ENCODE peak calls at places on chromosomes 13 and 19, in eight cellular contexts. L, M, U, V, B, Y, H and X are unnamed samples.
A peak's percentile ranks its signal among the peaks of the same experiment; 100 is the strongest.

GRCh38 chr13:35866801-35867200 is 264.4 kb downstream of the DCLK1 start:
- DNase-seq in L (no peak), Y (no peak), V (no peak), H (no peak), M (no peak), B (peak; percentile 66), U (peak; percentile 54), X (no peak)

GRCh38 chr19:10655457-10656312 is 1.5 kb downstream of the ILF3 start:
- DNase-seq in V (peak; percentile 25), H (peak; percentile 22), M (no peak), L (no peak), U (peak; percentile 20), Y (no peak), B (no peak), X (no peak)

GRCh38 chr19:45179063-45179847 is 671 bp downstream of the BLOC1S3 start:
- DNase-seq in V (peak; percentile 22), U (peak; percentile 42), B (peak; percentile 45), Y (no peak), L (no peak), M (peak; percentile 55), H (no peak), X (no peak)

GRCh38 chr19:2509096-2509495 is 33.2 kb downstream of the GADD45B start:
- DNase-seq in Y (no peak), M (no peak), B (no peak), L (no peak), H (no peak), U (no peak), V (no peak), X (no peak)

GRCh38 chr13:60756306-60756705 is 359.3 kb downstream of the TDRD3 start:
- DNase-seq in L (no peak), V (no peak), U (peak; percentile 16), M (no peak), Y (no peak), H (no peak), B (no peak), X (no peak)

GRCh38 chr13:83929147-83929546 is 46.9 kb upstream of the SLITRK1 start:
- DNase-seq in B (no peak), V (no peak), H (no peak), U (no peak), L (no peak), M (no peak), Y (no peak), X (no peak)

GRCh38 chr13:66849706-66850105 is 380.4 kb downstream of the PCDH9 start:
- DNase-seq in H (no peak), Y (no peak), M (no peak), B (no peak), V (no peak), U (no peak), L (no peak), X (no peak)

GRCh38 chr19:10230155-10230903 is 802 bp downstream of the S1PR2 start:
- DNase-seq in M (peak; percentile 40), U (peak; percentile 79), L (no peak), V (no peak), H (peak; percentile 66), Y (no peak), B (peak; percentile 60), X (no peak)

GRCh38 chr19:46700704-46701103 is 16.2 kb downstream of the PRKD2 start:
- DNase-seq in L (no peak), Y (no peak), M (no peak), U (no peak), V (no peak), H (no peak), B (no peak), X (no peak)

GRCh38 chr19:30630289-30631034 is 258.3 kb downstream of the ZNF536 start:
- DNase-seq in H (no peak), L (no peak), M (no peak), U (no peak), B (no peak), Y (no peak), V (no peak), X (no peak)

GRCh38 chr19:38900220-38900629 is 456 bp downstream of the NFKBIB start:
- DNase-seq in Y (no peak), L (no peak), M (no peak), U (no peak), H (no peak), V (peak; percentile 42), B (no peak), X (no peak)

GRCh38 chr19:806815-807421 is 9.7 kb downstream of the PTBP1 start:
- DNase-seq in H (no peak), U (no peak), Y (no peak), V (no peak), M (no peak), B (peak; percentile 17), L (no peak), X (no peak)

GRCh38 chr19:6417713-6418561 is 6.7 kb downstream of the KHSRP start:
- DNase-seq in U (peak; percentile 46), L (no peak), Y (no peak), H (peak; percentile 34), B (no peak), V (peak; percentile 41), M (no peak), X (no peak)
- TF ChIP-seq CTCF in U (peak; percentile 42), L (peak; percentile 21), Y (peak; percentile 37), H (no peak), B (peak; percentile 60), V (peak; percentile 46), M (peak; percentile 7), X (peak; percentile 57)

DNA sequence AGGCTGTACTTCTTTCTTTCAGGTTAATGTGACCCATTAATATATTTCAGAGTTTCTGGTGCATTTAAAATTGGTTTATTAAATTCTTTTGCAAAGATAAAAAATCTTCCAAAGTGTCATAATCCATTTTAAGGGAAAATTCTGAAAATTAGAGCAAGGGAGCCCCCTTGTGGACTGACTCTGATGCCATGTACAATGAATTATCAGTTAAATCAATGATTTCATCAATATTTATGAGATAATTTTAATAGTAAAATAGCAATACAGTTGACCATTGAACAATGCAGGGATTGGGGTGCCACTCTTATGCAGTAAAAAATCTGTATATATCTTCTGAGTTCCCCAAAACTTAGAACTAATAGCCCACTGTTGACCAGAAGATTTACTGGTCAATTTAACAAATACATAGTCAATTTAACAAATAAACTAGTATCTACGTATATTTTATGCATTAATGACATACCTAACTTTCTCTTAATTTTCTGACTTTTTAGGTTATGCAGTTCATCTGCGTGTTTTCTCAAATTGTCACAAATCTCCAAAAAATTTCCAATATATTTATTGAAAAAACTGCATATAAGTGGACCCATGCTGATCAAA is 479.1 kb upstream of the MIR17HG start:
- DNase-seq in L (no peak), U (peak; percentile 45), M (no peak), B (no peak), Y (no peak), H (peak; percentile 17), V (peak; percentile 39), X (no peak)
- TF ChIP-seq CTCF in L (peak; percentile 81), U (peak; percentile 56), M (peak; percentile 22), B (peak; percentile 63), Y (peak; percentile 44), H (peak; percentile 91), V (peak; percentile 62), X (peak; percentile 56)

DNA sequence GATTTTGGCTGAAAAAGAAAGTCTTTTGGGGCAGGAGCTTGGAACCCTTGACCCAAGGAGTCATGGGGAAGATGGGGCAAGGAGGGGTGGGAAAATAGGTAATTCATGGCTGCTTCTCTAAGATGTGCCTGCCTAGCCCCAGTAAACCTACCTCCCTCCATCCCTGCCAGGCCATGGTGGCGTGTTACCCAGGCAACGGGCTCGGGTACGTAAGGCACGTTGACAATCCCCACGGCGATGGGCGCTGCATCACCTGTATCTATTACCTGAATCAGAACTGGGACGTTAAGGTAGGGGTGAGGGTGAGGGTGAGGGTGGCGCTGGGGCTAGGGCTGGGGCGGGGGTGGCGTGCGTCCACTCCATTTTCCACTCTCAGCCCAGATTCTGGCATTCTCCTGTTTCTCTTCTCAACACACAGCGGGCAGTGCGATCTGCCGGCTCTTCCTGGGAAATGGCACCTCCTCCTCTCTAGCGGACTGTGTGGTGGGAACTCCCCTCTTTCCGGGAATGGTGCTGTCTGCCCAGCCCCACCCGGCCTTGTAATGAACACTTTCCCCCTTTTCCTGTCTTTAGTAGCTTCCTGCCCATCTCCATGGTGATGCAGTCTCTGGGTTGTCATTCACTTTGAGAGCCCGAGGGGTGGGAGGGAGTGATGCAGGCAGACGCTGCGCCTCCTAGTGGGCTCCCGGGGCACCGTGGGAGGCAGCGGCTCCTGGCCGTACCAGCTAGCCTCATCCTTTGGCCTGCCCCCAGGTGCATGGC is 7.6 kb downstream of the EGLN2 start:
- DNase-seq in L (peak; percentile 89), H (peak; percentile 95), M (peak; percentile 62), B (peak; percentile 85), V (peak; percentile 95), Y (peak; percentile 94), U (peak; percentile 98), X (peak; percentile 78)
- TF ChIP-seq CTCF in L (peak; percentile 63), H (peak; percentile 73), M (peak; percentile 82), B (peak; percentile 92), V (peak; percentile 83), Y (peak; percentile 96), U (peak; percentile 94), X (peak; percentile 97)

DNA sequence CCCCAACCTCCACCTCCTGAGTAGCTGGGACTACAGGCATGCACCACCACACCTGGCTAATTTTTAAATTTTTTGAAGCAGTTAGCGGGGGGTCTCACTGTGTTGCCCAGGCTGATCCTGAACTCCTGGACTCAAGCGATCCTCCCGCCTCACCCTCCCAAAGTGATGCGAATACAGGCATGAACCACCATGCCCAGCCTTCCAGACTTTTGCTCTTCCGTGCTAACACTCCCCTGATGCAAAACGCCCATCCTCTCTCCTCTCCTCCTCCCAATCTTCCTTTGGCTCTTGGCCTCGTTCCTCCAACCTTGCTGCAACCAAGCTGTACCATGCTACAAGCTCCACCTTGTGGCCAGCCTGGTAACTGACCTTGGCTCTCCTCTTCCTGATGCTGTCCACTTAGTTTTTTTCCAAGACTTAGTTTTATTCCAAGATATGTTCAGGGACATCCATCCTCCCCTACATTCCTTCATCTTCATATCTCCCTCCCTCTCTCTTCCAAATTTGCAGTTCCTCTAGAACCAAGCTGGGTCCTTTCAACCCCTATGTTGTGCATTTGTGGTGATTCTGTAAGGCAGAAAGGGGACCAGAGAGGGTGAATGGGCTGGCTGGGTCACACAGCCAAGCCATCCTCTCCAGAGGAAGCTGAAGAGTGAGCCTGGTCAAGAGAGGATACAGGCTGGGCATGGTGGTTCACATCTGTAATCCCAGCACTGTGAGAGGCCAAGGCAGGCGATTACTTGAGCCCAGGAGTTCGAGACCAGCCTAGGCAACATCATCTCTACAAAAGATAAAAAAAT is 32.8 kb downstream of the TINCR start:
- DNase-seq in H (peak; percentile 41), V (peak; percentile 21), L (no peak), U (no peak), Y (no peak), B (no peak), M (no peak), X (no peak)
- TF ChIP-seq CTCF in H (peak; percentile 81), V (peak; percentile 47), L (peak; percentile 28), U (peak; percentile 47), Y (peak; percentile 60), B (peak; percentile 27), M (no peak), X (peak; percentile 44)

GRCh38 chr13:55516610-55517009 is 1624.1 kb upstream of the PRR20A start:
- DNase-seq in U (no peak), V (no peak), H (no peak), B (no peak), M (no peak), Y (no peak), L (no peak), X (no peak)

GRCh38 chr13:55517312-55517711 is 1623.4 kb upstream of the PRR20A start:
- DNase-seq in B (no peak), U (no peak), M (no peak), L (no peak), Y (no peak), H (peak; percentile 6), V (no peak), X (no peak)
- TF ChIP-seq CTCF in B (no peak), U (no peak), M (no peak), L (peak; percentile 18), Y (no peak), H (peak; percentile 31), V (peak; percentile 1), X (no peak)